ENCODE peak calls at places on chromosomes 4 and X, in six cellular contexts. O is uterus, J is prostate gland, E is lung, Q is PC-3, X is lower lobe of right lung. C is an unnamed sample.

GRCh38 chrX:9859711-9860555 is 73.7 kb downstream of the SHROOM2 start:
- DNase-seq in O (no peak), E (no peak), Q (peak), J (no peak), X (no peak), C (no peak)

GRCh38 chr4:137267024-137267423 is 265.3 kb downstream of the PCDH18 start:
- DNase-seq in O (no peak), X (no peak), J (no peak), Q (peak), E (no peak), C (no peak)

GRCh38 chr4:73222466-73223257 is 35.9 kb downstream of the ANKRD17 start:
- DNase-seq in Q (peak), J (peak), X (no peak), O (peak), E (peak), C (peak)

GRCh38 chr4:149056615-149057014 is 614.4 kb upstream of the NR3C2 start:
- DNase-seq in O (no peak), J (no peak), E (no peak), Q (peak), X (no peak), C (no peak)

GRCh38 chr4:150664935-150665334 is 83.0 kb downstream of the MAB21L2 start:
- DNase-seq in Q (peak), X (no peak), O (no peak), J (no peak), E (no peak), C (no peak)

GRCh38 chr4:55830741-55831140 is 11.2 kb downstream of the EXOC1L start:
- DNase-seq in Q (no peak), J (no peak), O (no peak), X (no peak), E (no peak), C (no peak)

GRCh38 chr4:147581601-147582350 is 35.4 kb upstream of the TMEM184C start:
- DNase-seq in J (no peak), Q (peak), E (no peak), X (no peak), O (no peak), C (no peak)

GRCh38 chr4:150875367-150875766 is 139.7 kb downstream of the LRBA start:
- DNase-seq in Q (no peak), E (no peak), O (no peak), J (no peak), X (no peak), C (no peak)

GRCh38 chr4:60579335-60579734 is 620.8 kb upstream of the ADGRL3 start:
- DNase-seq in J (no peak), Q (peak), X (no peak), O (no peak), E (no peak), C (no peak)

GRCh38 chr4:6250235-6250983 is 19.2 kb upstream of the WFS1 start:
- DNase-seq in E (no peak), X (no peak), O (no peak), Q (peak), J (peak), C (no peak)

GRCh38 chr4:189143255-189143654 is 797.4 kb upstream of the FRG1 start:
- DNase-seq in X (no peak), Q (peak), O (no peak), J (peak), E (no peak), C (no peak)

GRCh38 chr4:154491341-154491679 is 289 bp downstream of the DCHS2 start:
- DNase-seq in X (no peak), J (no peak), O (peak), E (no peak), Q (peak), C (peak)

GRCh38 chrX:124239324-124239723 is 93.1 kb upstream of the TEX13D start:
- DNase-seq in Q (no peak), X (no peak), J (no peak), E (no peak), O (no peak), C (no peak)

GRCh38 chr4:173436149-173436579 is 37.2 kb upstream of the SCRG1 start:
- DNase-seq in J (no peak), X (no peak), E (no peak), Q (no peak), O (no peak), C (no peak)

GRCh38 chr4:12852338-12853307 is 631.5 kb downstream of the RAB28 start:
- DNase-seq in J (peak), E (no peak), Q (peak), X (no peak), O (no peak), C (no peak)

GRCh38 chr4:15784959-15785634 is 7.0 kb downstream of the CD38 start:
- DNase-seq in Q (no peak), J (no peak), O (no peak), E (no peak), X (no peak), C (peak)

DNA sequence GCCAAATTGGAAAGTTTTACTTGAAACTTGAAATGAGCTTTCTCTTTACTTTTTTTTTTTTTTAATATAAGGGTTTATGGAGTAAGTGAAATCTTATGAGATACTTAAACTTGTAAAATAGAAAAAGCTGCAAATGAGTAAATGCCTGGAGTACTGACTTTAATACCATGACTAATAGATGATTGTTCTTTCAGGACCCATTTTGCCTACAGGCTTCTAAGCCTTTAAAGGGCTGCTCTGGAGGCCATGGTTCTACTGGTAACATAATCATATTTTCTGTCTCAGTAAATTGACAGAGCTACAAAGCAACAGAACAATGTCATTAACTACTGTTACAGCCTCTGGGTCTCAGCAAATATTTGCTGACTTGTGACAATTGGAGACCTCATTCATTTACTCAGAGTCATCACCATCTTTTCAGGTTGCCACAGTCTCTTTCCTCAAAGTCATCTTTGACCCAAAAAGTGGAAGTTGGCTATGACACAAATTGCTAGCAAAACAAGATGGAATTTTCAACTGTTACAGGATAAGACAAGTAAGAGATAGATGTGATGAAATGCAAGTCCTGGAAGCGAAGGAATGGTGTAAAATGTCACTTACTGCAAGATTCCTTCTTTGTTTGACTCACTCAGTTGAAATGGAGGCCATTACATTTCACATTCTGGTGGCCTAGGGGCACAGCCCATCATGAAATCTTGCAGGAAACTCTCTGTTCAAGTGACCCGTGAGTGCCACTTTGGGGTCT is 132.7 kb downstream of the BTC start:
- DNase-seq in J (no peak), E (no peak), O (no peak), Q (peak), X (no peak), C (no peak)
- H3K27ac ChIP-seq in J (no peak), E (no peak), O (no peak), Q (peak), X (no peak), C (no peak)

GRCh38 chr4:4270529-4270928 is 19.4 kb downstream of the LYAR start:
- DNase-seq in O (no peak), X (no peak), Q (peak), E (no peak), J (no peak), C (no peak)

GRCh38 chr4:4269326-4269725 is 20.6 kb downstream of the LYAR start:
- DNase-seq in E (no peak), O (no peak), X (no peak), Q (no peak), J (no peak), C (peak)

GRCh38 chr4:4269856-4270255 is 20.1 kb downstream of the LYAR start:
- DNase-seq in O (no peak), X (no peak), E (peak), J (no peak), Q (peak), C (no peak)

GRCh38 chr4:4274226-4274625 is 15.7 kb downstream of the LYAR start:
- DNase-seq in J (no peak), Q (no peak), X (peak), O (no peak), E (no peak), C (no peak)

DNA sequence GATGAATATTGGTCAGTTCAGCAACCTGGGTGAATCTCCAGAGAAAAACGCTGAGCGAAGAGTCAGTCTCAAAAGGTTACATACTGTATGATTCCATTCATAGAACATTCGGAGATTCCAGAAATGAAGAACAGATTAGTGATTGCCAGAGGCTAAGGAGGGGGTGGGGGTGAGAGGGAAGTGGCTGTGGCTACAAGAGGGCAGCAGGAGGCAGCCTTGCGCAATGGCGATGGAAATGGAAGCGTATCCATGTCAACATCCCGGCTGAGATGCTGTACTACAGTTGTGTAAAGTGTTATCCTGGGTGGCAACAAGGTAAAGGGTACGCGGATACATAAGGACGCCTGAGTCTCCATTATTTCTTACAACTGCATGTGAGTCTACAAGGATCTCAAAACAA is 18.0 kb downstream of the LYAR start:
- DNase-seq in E (no peak), J (no peak), X (peak), O (no peak), Q (no peak), C (no peak)
- H3K27ac ChIP-seq in E (no peak), J (no peak), X (no peak), O (no peak), Q (no peak), C (no peak)

GRCh38 chr4:80098635-80099034 is 25.6 kb upstream of the ANTXR2 start:
- DNase-seq in X (no peak), J (no peak), Q (no peak), E (no peak), O (no peak), C (no peak)

GRCh38 chr4:80101086-80101767 is 28.2 kb upstream of the ANTXR2 start:
- DNase-seq in X (no peak), O (no peak), E (no peak), J (no peak), Q (peak), C (no peak)

GRCh38 chr4:80103615-80104014 is 30.6 kb upstream of the ANTXR2 start:
- DNase-seq in Q (no peak), X (no peak), J (peak), O (no peak), E (no peak), C (no peak)

GRCh38 chr4:80099671-80100070 is 26.6 kb upstream of the ANTXR2 start:
- DNase-seq in O (no peak), Q (no peak), X (no peak), E (no peak), J (no peak), C (no peak)

GRCh38 chr4:80101768-80102116 is 28.7 kb upstream of the ANTXR2 start:
- DNase-seq in X (no peak), O (no peak), J (no peak), E (no peak), Q (peak), C (no peak)
- H3K27ac ChIP-seq in X (no peak), O (no peak), J (no peak), E (no peak), Q (peak), C (no peak)

GRCh38 chr4:76641351-76641750 is 206.3 kb downstream of the SHROOM3 start:
- DNase-seq in E (no peak), X (no peak), O (no peak), Q (no peak), J (no peak), C (no peak)
- H3K27ac ChIP-seq in E (no peak), X (no peak), O (no peak), Q (no peak), J (no peak), C (no peak)

GRCh38 chr4:186691396-186691795 is 32.3 kb downstream of the FAT1 start:
- DNase-seq in E (no peak), J (no peak), X (no peak), Q (no peak), O (no peak), C (no peak)

GRCh38 chr4:186687263-186687662 is 36.4 kb downstream of the FAT1 start:
- DNase-seq in E (no peak), O (no peak), Q (peak), X (no peak), J (no peak), C (no peak)

GRCh38 chr4:186688150-186688943 is 35.3 kb downstream of the FAT1 start:
- DNase-seq in Q (no peak), O (no peak), J (no peak), E (no peak), X (no peak), C (no peak)

GRCh38 chr4:186685744-186686143 is 37.9 kb downstream of the FAT1 start:
- DNase-seq in J (no peak), O (no peak), E (no peak), Q (peak), X (no peak), C (no peak)

GRCh38 chr4:186689476-186689875 is 34.2 kb downstream of the FAT1 start:
- DNase-seq in X (peak), E (peak), O (no peak), J (no peak), Q (no peak), C (no peak)
- H3K27ac ChIP-seq in X (no peak), E (no peak), O (no peak), J (no peak), Q (no peak), C (peak)

DNA sequence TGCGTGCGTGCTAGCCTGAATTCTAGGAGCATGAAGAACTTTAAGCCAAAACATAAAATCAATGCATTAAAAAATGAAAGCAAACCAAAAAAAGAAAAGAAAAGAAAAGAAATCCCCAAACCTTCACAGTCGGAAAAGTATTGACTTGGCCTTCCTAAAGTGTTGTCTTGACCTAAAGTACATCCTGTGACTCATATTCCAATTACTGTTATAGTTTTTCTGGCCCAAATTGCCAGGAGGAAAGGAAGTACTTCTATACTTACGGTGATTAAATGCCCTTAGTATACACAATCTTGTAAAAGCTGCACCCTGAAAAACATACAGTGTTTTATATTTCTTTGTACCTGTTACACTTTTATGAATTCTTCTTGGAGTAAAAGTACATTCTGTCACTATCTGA is 512.8 kb downstream of the ANKRD50 start:
- DNase-seq in J (no peak), E (no peak), X (no peak), Q (peak), O (no peak), C (no peak)
- H3K27ac ChIP-seq in J (no peak), E (no peak), X (no peak), Q (peak), O (no peak), C (no peak)

C was measured in transverse colon.